ENCODE peak calls at places on chromosomes 3 and 15, in seven cellular contexts. One of them, this sample, is unnamed.

GRCh38 chr3:138081371-138082084 is 33.9 kb downstream of the DZIP1L start:
- DNase-seq in GM06990: no peak
- DNase-seq in NCI-H460: no peak
- DNase-seq in heart left ventricle: no peak
- DNase-seq in iPS-NIHi11: no peak
- DNase-seq in activated T-cell treated with anti-CD3 and anti-CD28 coated beads for 1 hour: no peak
- DNase-seq in T-helper 1 cell: no peak
- DNase-seq in this sample: no peak

GRCh38 chr3:56131976-56132590 is 336.2 kb downstream of the ERC2 start:
- DNase-seq in GM06990: no peak
- DNase-seq in NCI-H460: peak; percentile 63
- DNase-seq in heart left ventricle: no peak
- DNase-seq in iPS-NIHi11: peak; percentile 21
- DNase-seq in activated T-cell treated with anti-CD3 and anti-CD28 coated beads for 1 hour: no peak
- DNase-seq in T-helper 1 cell: no peak
- DNase-seq in this sample: no peak

GRCh38 chr15:41891946-41892345 is 1.9 kb downstream of the SPTBN5 start:
- DNase-seq in GM06990: no peak
- DNase-seq in NCI-H460: no peak
- DNase-seq in heart left ventricle: peak; percentile 39
- DNase-seq in iPS-NIHi11: no peak
- DNase-seq in activated T-cell treated with anti-CD3 and anti-CD28 coated beads for 1 hour: no peak
- DNase-seq in T-helper 1 cell: no peak
- DNase-seq in this sample: no peak

GRCh38 chr3:29759443-29760033 is 478.7 kb downstream of the RBMS3 start:
- DNase-seq in GM06990: no peak
- DNase-seq in NCI-H460: peak; percentile 64
- DNase-seq in heart left ventricle: peak; percentile 26
- DNase-seq in iPS-NIHi11: peak; percentile 5
- DNase-seq in activated T-cell treated with anti-CD3 and anti-CD28 coated beads for 1 hour: no peak
- DNase-seq in T-helper 1 cell: no peak
- DNase-seq in this sample: no peak

GRCh38 chr3:37742121-37742520 is 119.6 kb upstream of the CTDSPL start:
- DNase-seq in GM06990: no peak
- DNase-seq in NCI-H460: no peak
- DNase-seq in heart left ventricle: no peak
- DNase-seq in iPS-NIHi11: no peak
- DNase-seq in activated T-cell treated with anti-CD3 and anti-CD28 coated beads for 1 hour: no peak
- DNase-seq in T-helper 1 cell: no peak
- DNase-seq in this sample: no peak

GRCh38 chr15:61584410-61584809 is 355.3 kb upstream of the RORA start:
- DNase-seq in GM06990: no peak
- DNase-seq in NCI-H460: no peak
- DNase-seq in heart left ventricle: no peak
- DNase-seq in iPS-NIHi11: no peak
- DNase-seq in activated T-cell treated with anti-CD3 and anti-CD28 coated beads for 1 hour: no peak
- DNase-seq in T-helper 1 cell: no peak
- DNase-seq in this sample: no peak

GRCh38 chr15:70339551-70340517 is 242.1 kb upstream of the TLE3 start:
- DNase-seq in GM06990: no peak
- DNase-seq in NCI-H460: no peak
- DNase-seq in heart left ventricle: no peak
- DNase-seq in iPS-NIHi11: no peak
- DNase-seq in activated T-cell treated with anti-CD3 and anti-CD28 coated beads for 1 hour: no peak
- DNase-seq in T-helper 1 cell: no peak
- DNase-seq in this sample: no peak

GRCh38 chr15:40932625-40933519 is 3.7 kb downstream of the DLL4 start:
- DNase-seq in GM06990: no peak
- DNase-seq in NCI-H460: no peak
- DNase-seq in heart left ventricle: peak; percentile 9
- DNase-seq in iPS-NIHi11: no peak
- DNase-seq in activated T-cell treated with anti-CD3 and anti-CD28 coated beads for 1 hour: no peak
- DNase-seq in T-helper 1 cell: no peak
- DNase-seq in this sample: no peak

GRCh38 chr3:143600762-143601161 is 247.5 kb downstream of the SLC9A9 start:
- DNase-seq in GM06990: no peak
- DNase-seq in NCI-H460: no peak
- DNase-seq in heart left ventricle: no peak
- DNase-seq in iPS-NIHi11: no peak
- DNase-seq in activated T-cell treated with anti-CD3 and anti-CD28 coated beads for 1 hour: no peak
- DNase-seq in T-helper 1 cell: no peak
- DNase-seq in this sample: no peak

GRCh38 chr15:71011503-71012155 is 103.6 kb upstream of the THSD4 start:
- DNase-seq in GM06990: no peak
- DNase-seq in NCI-H460: peak; percentile 37
- DNase-seq in heart left ventricle: peak; percentile 23
- DNase-seq in iPS-NIHi11: peak; percentile 43
- DNase-seq in activated T-cell treated with anti-CD3 and anti-CD28 coated beads for 1 hour: no peak
- DNase-seq in T-helper 1 cell: no peak
- DNase-seq in this sample: no peak

GRCh38 chr15:69718916-69719315 is 266.3 kb downstream of the RPLP1 start:
- DNase-seq in GM06990: no peak
- DNase-seq in NCI-H460: no peak
- DNase-seq in heart left ventricle: peak; percentile 53
- DNase-seq in iPS-NIHi11: no peak
- DNase-seq in activated T-cell treated with anti-CD3 and anti-CD28 coated beads for 1 hour: no peak
- DNase-seq in T-helper 1 cell: no peak
- DNase-seq in this sample: no peak

GRCh38 chr3:107661447-107662108 is 138.8 kb downstream of the BBX start:
- DNase-seq in GM06990: no peak
- DNase-seq in NCI-H460: no peak
- DNase-seq in heart left ventricle: no peak
- DNase-seq in iPS-NIHi11: no peak
- DNase-seq in activated T-cell treated with anti-CD3 and anti-CD28 coated beads for 1 hour: no peak
- DNase-seq in T-helper 1 cell: no peak
- DNase-seq in this sample: no peak

GRCh38 chr15:25171856-25172687 is 217.3 kb downstream of the SNRPN start:
- DNase-seq in GM06990: no peak
- DNase-seq in NCI-H460: no peak
- DNase-seq in heart left ventricle: no peak
- DNase-seq in iPS-NIHi11: no peak
- DNase-seq in activated T-cell treated with anti-CD3 and anti-CD28 coated beads for 1 hour: no peak
- DNase-seq in T-helper 1 cell: no peak
- DNase-seq in this sample: no peak

GRCh38 chr3:40387001-40387894 is at the start of gene ENTPD3:
- DNase-seq in GM06990: peak; percentile 17
- DNase-seq in NCI-H460: no peak
- DNase-seq in heart left ventricle: no peak
- DNase-seq in iPS-NIHi11: peak; percentile 85
- DNase-seq in activated T-cell treated with anti-CD3 and anti-CD28 coated beads for 1 hour: peak; percentile 8
- DNase-seq in T-helper 1 cell: peak; percentile 5
- DNase-seq in this sample: no peak

GRCh38 chr15:70494861-70495571 is 268.3 kb downstream of the UACA start:
- DNase-seq in GM06990: no peak
- DNase-seq in NCI-H460: peak; percentile 55
- DNase-seq in heart left ventricle: no peak
- DNase-seq in iPS-NIHi11: peak; percentile 54
- DNase-seq in activated T-cell treated with anti-CD3 and anti-CD28 coated beads for 1 hour: no peak
- DNase-seq in T-helper 1 cell: no peak
- DNase-seq in this sample: no peak

GRCh38 chr3:81581966-81582599 is 179.4 kb downstream of the GBE1 start:
- DNase-seq in GM06990: peak; percentile 7
- DNase-seq in NCI-H460: peak; percentile 24
- DNase-seq in heart left ventricle: no peak
- DNase-seq in iPS-NIHi11: peak; percentile 11
- DNase-seq in activated T-cell treated with anti-CD3 and anti-CD28 coated beads for 1 hour: no peak
- DNase-seq in T-helper 1 cell: peak; percentile 2
- DNase-seq in this sample: no peak

GRCh38 chr15:88125578-88125977 is 131.0 kb downstream of the NTRK3 start:
- DNase-seq in GM06990: no peak
- DNase-seq in NCI-H460: no peak
- DNase-seq in heart left ventricle: no peak
- DNase-seq in iPS-NIHi11: no peak
- DNase-seq in activated T-cell treated with anti-CD3 and anti-CD28 coated beads for 1 hour: no peak
- DNase-seq in T-helper 1 cell: no peak
- DNase-seq in this sample: no peak

GRCh38 chr3:39188271-39189149 is 3.9 kb downstream of the XIRP1 start:
- DNase-seq in GM06990: no peak
- DNase-seq in NCI-H460: no peak
- DNase-seq in heart left ventricle: no peak
- DNase-seq in iPS-NIHi11: no peak
- DNase-seq in activated T-cell treated with anti-CD3 and anti-CD28 coated beads for 1 hour: no peak
- DNase-seq in T-helper 1 cell: no peak
- DNase-seq in this sample: no peak

GRCh38 chr3:144362126-144362525 is 390.5 kb downstream of the DIPK2A start:
- DNase-seq in GM06990: no peak
- DNase-seq in NCI-H460: no peak
- DNase-seq in heart left ventricle: no peak
- DNase-seq in iPS-NIHi11: no peak
- DNase-seq in activated T-cell treated with anti-CD3 and anti-CD28 coated beads for 1 hour: no peak
- DNase-seq in T-helper 1 cell: no peak
- DNase-seq in this sample: no peak

GRCh38 chr3:128992926-128993460 is 883 bp downstream of the CFAP92 start:
- DNase-seq in GM06990: no peak
- DNase-seq in NCI-H460: no peak
- DNase-seq in heart left ventricle: no peak
- DNase-seq in iPS-NIHi11: no peak
- DNase-seq in activated T-cell treated with anti-CD3 and anti-CD28 coated beads for 1 hour: no peak
- DNase-seq in T-helper 1 cell: no peak
- DNase-seq in this sample: no peak

GRCh38 chr3:10008588-10009344 is 17.5 kb upstream of the FANCD2 start:
- DNase-seq in GM06990: peak; percentile 82
- DNase-seq in NCI-H460: peak; percentile 63
- DNase-seq in heart left ventricle: peak; percentile 91
- DNase-seq in iPS-NIHi11: peak; percentile 81
- DNase-seq in activated T-cell treated with anti-CD3 and anti-CD28 coated beads for 1 hour: peak; percentile 60
- DNase-seq in T-helper 1 cell: peak; percentile 71
- DNase-seq in this sample: no peak

GRCh38 chr3:128491071-128491899 is 1.7 kb downstream of the GATA2 start:
- DNase-seq in GM06990: no peak
- DNase-seq in NCI-H460: no peak
- DNase-seq in heart left ventricle: no peak
- DNase-seq in iPS-NIHi11: no peak
- DNase-seq in activated T-cell treated with anti-CD3 and anti-CD28 coated beads for 1 hour: no peak
- DNase-seq in T-helper 1 cell: no peak
- DNase-seq in this sample: no peak

GRCh38 chr3:58537412-58538301 is 667 bp upstream of the ACOX2 start:
- DNase-seq in GM06990: no peak
- DNase-seq in NCI-H460: no peak
- DNase-seq in heart left ventricle: no peak
- DNase-seq in iPS-NIHi11: no peak
- DNase-seq in activated T-cell treated with anti-CD3 and anti-CD28 coated beads for 1 hour: no peak
- DNase-seq in T-helper 1 cell: no peak
- DNase-seq in this sample: no peak

This sample was measured in GM19239.